ENCODE peak calls at places on chromosomes 13 and 19, in six cellular contexts. D is heart right ventricle, E is mucosa of descending colon, V is T-helper 2 cell, O is HEK293T, Q is NCI-H1092 treated with DMSO at 0.1 percent for 48 hours. X is an unnamed sample.

GRCh38 chr19:34241513-34242337 is 12.6 kb upstream of the GARRE1 start:
- DNase-seq in V (no peak), D (no peak), E (peak; percentile 71), Q (peak; percentile 9), O (peak; percentile 66), X (peak; percentile 73)

GRCh38 chr13:31733066-31733465 is 6.3 kb upstream of the RXFP2 start:
- DNase-seq in V (no peak), E (no peak), D (no peak), Q (no peak), O (no peak), X (no peak)

GRCh38 chr19:18408053-18408476 is 10.6 kb upstream of the LRRC25 start:
- DNase-seq in Q (peak; percentile 17), V (no peak), E (peak; percentile 83), D (peak; percentile 8), O (peak; percentile 55), X (no peak)

GRCh38 chr19:3631053-3631861 is 4.7 kb upstream of the CACTIN start:
- DNase-seq in V (no peak), D (no peak), E (no peak), Q (no peak), O (no peak), X (no peak)

GRCh38 chr19:38250821-38251563 is 5.2 kb downstream of the PPP1R14A start:
- DNase-seq in V (no peak), D (peak; percentile 91), E (peak; percentile 78), O (no peak), Q (no peak), X (peak; percentile 93)

GRCh38 chr19:3114811-3115210 is 20.6 kb downstream of the GNA11 start:
- DNase-seq in Q (no peak), O (no peak), D (no peak), E (no peak), V (no peak), X (no peak)

GRCh38 chr19:1648926-1649541 is 3.4 kb downstream of the TCF3 start:
- DNase-seq in Q (no peak), V (no peak), E (no peak), O (no peak), D (no peak), X (no peak)

GRCh38 chr19:45477713-45478453 is 10.1 kb downstream of the FOSB start:
- DNase-seq in D (no peak), O (no peak), V (no peak), Q (no peak), E (no peak), X (no peak)

GRCh38 chr13:93290503-93290902 is 63.9 kb downstream of the GPC6 start:
- DNase-seq in O (no peak), D (no peak), Q (no peak), E (no peak), V (no peak), X (no peak)

GRCh38 chr13:86856996-86857395 is 814.2 kb upstream of the SLITRK5 start:
- DNase-seq in V (no peak), O (no peak), Q (no peak), D (no peak), E (no peak), X (no peak)

GRCh38 chr13:47858678-47859050 is 142.4 kb downstream of the SUCLA2 start:
- DNase-seq in E (no peak), D (no peak), Q (no peak), O (no peak), V (no peak), X (no peak)

GRCh38 chr13:32023096-32023495 is 8.5 kb upstream of the FRY start:
- DNase-seq in E (no peak), Q (no peak), O (no peak), V (no peak), D (no peak), X (no peak)

GRCh38 chr13:70816853-70817252 is 708.6 kb upstream of the KLHL1 start:
- DNase-seq in E (no peak), O (no peak), D (no peak), V (no peak), Q (no peak), X (no peak)

GRCh38 chr19:51664131-51664530 is 17.5 kb upstream of the SIGLEC14 start:
- DNase-seq in Q (no peak), V (no peak), E (no peak), O (no peak), D (no peak), X (no peak)

GRCh38 chr19:18091217-18091608 is 4.5 kb upstream of the IL12RB1 start:
- DNase-seq in E (peak; percentile 62), O (no peak), D (peak; percentile 32), V (peak; percentile 40), Q (no peak), X (no peak)

GRCh38 chr13:58907347-58907746 is 1256.4 kb downstream of the DIAPH3 start:
- DNase-seq in E (no peak), Q (no peak), V (no peak), O (no peak), D (no peak), X (no peak)

GRCh38 chr19:49085020-49085867 is at the start of gene SNRNP70:
- DNase-seq in D (peak; percentile 99), V (peak; percentile 99), Q (peak; percentile 97), O (peak; percentile 99), E (peak; percentile 97), X (peak; percentile 99)

GRCh38 chr13:29484236-29484635 is 111.3 kb downstream of the SLC7A1 start:
- DNase-seq in Q (no peak), D (no peak), V (no peak), O (no peak), E (no peak), X (peak; percentile 3)

GRCh38 chr19:32255566-32256295 is 89.7 kb upstream of the ZNF507 start:
- DNase-seq in Q (no peak), D (no peak), E (no peak), V (no peak), O (no peak), X (no peak)

GRCh38 chr19:11504502-11505031 is 1.1 kb downstream of the ZNF653 start:
- DNase-seq in O (no peak), Q (peak; percentile 43), E (no peak), D (no peak), V (no peak), X (no peak)

GRCh38 chr13:25292301-25292700 is 5.0 kb upstream of the MTMR6 start:
- DNase-seq in D (no peak), V (no peak), E (no peak), Q (peak; percentile 12), O (peak; percentile 23), X (peak; percentile 82)

GRCh38 chr19:16888629-16889371 is at the start of gene F2RL3:
- DNase-seq in D (peak; percentile 58), O (no peak), V (no peak), E (peak; percentile 54), Q (no peak), X (no peak)

GRCh38 chr13:75319244-75319643 is 162.7 kb downstream of the TBC1D4 start:
- DNase-seq in Q (no peak), E (no peak), V (no peak), O (no peak), D (no peak), X (no peak)

GRCh38 chr19:19900124-19900523 is 622 bp upstream of the ZNF93 start:
- DNase-seq in D (no peak), V (no peak), O (no peak), Q (peak; percentile 60), E (no peak), X (peak; percentile 58)

GRCh38 chr19:11377237-11377636 is 2.8 kb downstream of the SWSAP1 start:
- DNase-seq in V (no peak), O (no peak), Q (no peak), D (no peak), E (no peak), X (no peak)

GRCh38 chr13:42754801-42755513 is 26.4 kb upstream of the FAM216B start:
- DNase-seq in O (no peak), D (no peak), Q (no peak), V (no peak), E (no peak), X (peak; percentile 35)

GRCh38 chr13:35210234-35210633 is 266.3 kb downstream of the MAB21L1 start:
- DNase-seq in Q (no peak), E (no peak), D (no peak), V (no peak), O (no peak), X (peak; percentile 33)

GRCh38 chr19:35462476-35462953 is 14.5 kb downstream of the FFAR2 start:
- DNase-seq in D (no peak), Q (no peak), E (peak; percentile 29), V (no peak), O (no peak), X (no peak)

GRCh38 chr19:56829586-56829985 is 10.9 kb downstream of the PEG3 start:
- DNase-seq in Q (no peak), V (no peak), O (no peak), D (no peak), E (no peak), X (no peak)

GRCh38 chr19:53808710-53809125 is 15.4 kb downstream of the NLRP12 start:
- DNase-seq in E (no peak), O (peak; percentile 25), Q (no peak), V (no peak), D (no peak), X (no peak)

GRCh38 chr13:77919351-77920294 is 992 bp upstream of the EDNRB start:
- DNase-seq in O (peak; percentile 80), E (peak; percentile 16), V (no peak), D (peak; percentile 51), Q (peak; percentile 56), X (peak; percentile 19)

GRCh38 chr13:75410207-75410606 is 71.8 kb downstream of the TBC1D4 start:
- DNase-seq in Q (no peak), V (no peak), O (no peak), D (peak; percentile 23), E (no peak), X (no peak)

GRCh38 chr13:20231839-20232555 is at the start of gene GJB6:
- DNase-seq in E (peak; percentile 18), Q (no peak), V (no peak), D (no peak), O (no peak), X (no peak)

GRCh38 chr13:47256618-47257017 is 359.8 kb upstream of the HTR2A start:
- DNase-seq in V (no peak), E (no peak), Q (no peak), D (no peak), O (no peak), X (no peak)

GRCh38 chr19:4916292-4917082 is 7.2 kb downstream of the UHRF1 start:
- DNase-seq in D (no peak), Q (no peak), V (no peak), O (no peak), E (peak; percentile 14), X (no peak)

X was measured in NCI-H2171 treated with DMSO at 0.1 percent for 48 hours.